ENCODE peak calls at places on chromosomes 3 and 15, in nine cellular contexts. I is activated T-cell treated with anti-CD3 and anti-CD28 coated beads for 1 hour; J is posterior vena cava; Q is omental fat pad; A is tibial artery; O is bronchial epithelial cell; H is glomerular endothelial cell; X is AG04450; D is stimulated activated naive B cell treated with anti-CD40 and anti-IgM and Interleukin-4, amounts not matched to agents 10 μg/mL and 1 μg/mL and 100 μg/mL, for 72 hours. V is an unnamed sample.

GRCh38 chr15:92822216-92823144 is 77.6 kb upstream of the CHD2 start:
- DNase-seq in D (no peak), I (no peak), A (no peak), H (no peak), O (no peak), J (no peak), Q (no peak), X (no peak), V (no peak)

GRCh38 chr15:88802991-88803240 is 320 bp upstream of the ACAN start:
- DNase-seq in J (no peak), Q (no peak), H (no peak), I (no peak), A (no peak), X (no peak), O (no peak), D (no peak), V (no peak)

GRCh38 chr3:123765475-123766166 is 118.5 kb downstream of the MYLK start:
- DNase-seq in H (no peak), D (no peak), O (no peak), I (no peak), X (no peak), A (no peak), Q (no peak), J (no peak), V (no peak)

GRCh38 chr3:106339551-106339950 is 470.7 kb upstream of the CBLB start:
- DNase-seq in J (no peak), A (no peak), X (no peak), I (no peak), H (no peak), D (no peak), Q (no peak), O (peak; percentile 41), V (no peak)

GRCh38 chr3:46187876-46188275 is 20.2 kb downstream of the CCR1 start:
- DNase-seq in I (no peak), D (no peak), Q (no peak), H (no peak), X (no peak), O (peak; percentile 85), A (no peak), J (no peak), V (no peak)

GRCh38 chr15:72967397-72967796 is 84.9 kb upstream of the NEO1 start:
- DNase-seq in H (no peak), D (no peak), I (no peak), A (no peak), X (no peak), J (no peak), O (no peak), Q (no peak), V (no peak)

GRCh38 chr3:76222115-76222652 is 436.8 kb upstream of the ZNF717 start:
- DNase-seq in A (no peak), D (no peak), O (peak; percentile 8), H (no peak), X (no peak), Q (no peak), J (no peak), I (no peak), V (no peak)

GRCh38 chr15:68553594-68553993 is 25.2 kb upstream of the CORO2B start:
- DNase-seq in H (no peak), O (no peak), I (no peak), Q (no peak), A (no peak), D (no peak), X (no peak), J (peak; percentile 57), V (peak; percentile 77)

GRCh38 chr3:354433-354832 is 157.9 kb downstream of the CHL1 start:
- DNase-seq in A (no peak), J (no peak), Q (no peak), I (no peak), X (peak; percentile 29), H (no peak), O (peak; percentile 62), D (peak; percentile 21), V (peak; percentile 47)

GRCh38 chr15:66880380-66881155 is 178.5 kb downstream of the SMAD6 start:
- DNase-seq in A (no peak), I (no peak), O (no peak), Q (no peak), H (no peak), D (no peak), X (no peak), J (no peak), V (no peak)

V was measured in lower leg skin.